ENCODE peak calls at places on chromosome 5, in four cellular contexts. K, O, U and L are unnamed samples.

GRCh38 chr5:136048966-136049365 is 20.2 kb downstream of the TGFBI start:
- DNase-seq in K (no peak), O (no peak), U (no peak), L (no peak)

GRCh38 chr5:141883184-141883947 is 5.2 kb upstream of the PCDH1 start:
- DNase-seq in U (peak; percentile 38), O (no peak), K (peak; percentile 11), L (peak; percentile 82)

GRCh38 chr5:102628449-102629175 is 126.5 kb upstream of the PAM start:
- DNase-seq in O (no peak), U (peak; percentile 68), K (peak; percentile 7), L (no peak)

GRCh38 chr5:54753034-54753433 is 232.4 kb downstream of the ESM1 start:
- DNase-seq in K (peak; percentile 79), U (peak; percentile 84), O (no peak), L (no peak)

GRCh38 chr5:143772621-143773020 is 39.3 kb upstream of the HMHB1 start:
- DNase-seq in K (no peak), O (no peak), U (no peak), L (no peak)

GRCh38 chr5:162288647-162289296 is 221.2 kb downstream of the GABRG2 start:
- DNase-seq in U (no peak), K (no peak), O (no peak), L (no peak)

GRCh38 chr5:12526113-12526512 is 621.9 kb upstream of the CTNND2 start:
- DNase-seq in U (no peak), K (no peak), O (no peak), L (no peak)

GRCh38 chr5:146130440-146131045 is 25.2 kb upstream of the PLAC8L1 start:
- DNase-seq in K (peak; percentile 53), U (peak; percentile 48), O (no peak), L (no peak)

DNA sequence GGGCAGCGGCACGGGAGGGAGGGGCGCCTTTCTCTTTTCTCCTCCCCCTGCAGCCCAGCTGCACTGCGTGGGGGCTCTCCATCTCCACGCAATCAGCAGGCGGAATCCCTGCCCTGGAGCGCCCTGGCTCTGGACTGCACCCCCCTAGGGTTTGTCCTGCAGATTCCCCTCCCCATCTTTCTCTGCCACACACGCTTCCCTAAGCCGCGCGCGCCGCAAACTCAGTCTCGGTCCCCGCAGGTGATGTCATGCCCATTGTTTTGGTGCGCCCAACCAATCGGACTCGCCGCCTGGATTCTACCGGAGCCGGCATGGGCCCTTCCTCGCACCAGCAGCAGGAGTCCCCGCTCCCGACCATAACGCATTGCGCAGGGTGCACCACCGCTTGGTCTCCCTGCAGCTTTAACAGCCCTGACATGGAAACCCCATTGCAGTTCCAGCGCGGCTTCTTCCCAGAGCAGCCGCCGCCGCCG is at the start of gene KCNN2:
- DNase-seq in U (peak; percentile 75), K (peak; percentile 92), O (peak; percentile 87), L (peak; percentile 97)
- H2BK120ac ChIP-seq in U (no peak within 1 kb of the TSS), K (no peak within 1 kb of the TSS), O (peak within 1 kb of the TSS; percentile 96), L (no peak within 1 kb of the TSS)

GRCh38 chr5:65481635-65482271 is at the start of gene ADAMTS6:
- DNase-seq in O (no peak), U (peak; percentile 93), K (peak; percentile 99), L (peak; percentile 87)
- H2BK120ac ChIP-seq in O (peak within 1 kb of the TSS; percentile 8), U (peak within 1 kb of the TSS; percentile 19), K (peak within 1 kb of the TSS; percentile 98), L (no peak within 1 kb of the TSS)

DNA sequence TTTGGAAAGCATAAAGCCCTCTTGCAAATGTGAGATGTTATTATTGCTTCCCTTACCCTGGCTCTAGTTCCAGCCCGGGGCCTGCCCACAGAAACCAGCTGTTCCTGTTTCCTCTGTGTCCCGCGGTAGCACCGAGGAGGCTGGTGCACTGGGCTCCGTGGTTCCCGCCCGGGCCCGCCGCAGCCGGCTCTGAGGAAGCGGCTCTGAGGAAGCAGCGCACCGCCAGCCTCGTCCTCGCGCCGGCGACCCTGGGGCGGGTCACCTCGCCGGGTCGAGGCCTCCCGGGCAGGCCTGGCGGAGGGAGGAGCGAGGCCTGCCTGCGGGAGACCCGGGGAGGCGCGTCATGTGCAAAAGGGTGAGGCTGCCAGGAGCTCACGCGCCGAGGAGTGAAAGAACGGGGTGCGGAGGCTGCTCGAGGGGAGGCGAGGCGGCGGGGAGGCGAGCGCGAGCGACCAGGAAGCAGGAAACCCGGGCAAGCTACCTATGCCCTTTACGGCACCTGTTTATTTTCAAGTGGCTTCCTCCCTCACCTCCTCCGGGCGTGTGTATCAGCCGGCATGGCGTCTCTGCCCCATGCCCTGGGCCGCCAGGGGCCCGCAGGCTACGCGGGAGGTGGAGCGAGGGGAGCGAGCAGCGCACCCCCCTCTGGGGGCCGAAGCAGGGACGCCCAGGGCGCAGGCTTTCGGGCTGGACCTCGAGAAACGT is 61.3 kb upstream of the MEGF10 start:
- DNase-seq in O (peak; percentile 13), K (peak; percentile 6), U (peak; percentile 30), L (peak; percentile 56)
- H2BK120ac ChIP-seq in O (peak overlapping the region; percentile 29), K (no peak overlapping the region), U (peak overlapping the region; percentile 35), L (no peak overlapping the region)

GRCh38 chr5:112860929-112861637 is at the start of gene SRP19:
- DNase-seq in K (peak; percentile 98), O (peak; percentile 90), U (peak; percentile 98), L (peak; percentile 96)
- H2BK120ac ChIP-seq in K (peak within 1 kb of the TSS; percentile 88), O (no peak within 1 kb of the TSS), U (no peak within 1 kb of the TSS), L (no peak within 1 kb of the TSS)

GRCh38 chr5:133925866-133926488 is 42.4 kb downstream of the C5orf15 start:
- DNase-seq in U (no peak), O (no peak), K (peak; percentile 15), L (no peak)
- H2BK120ac ChIP-seq in U (no peak overlapping the region), O (no peak overlapping the region), K (no peak overlapping the region), L (no peak overlapping the region)

GRCh38 chr5:180803181-180804128 is 849 bp upstream of the MGAT1 start:
- DNase-seq in K (no peak), U (peak; percentile 53), O (no peak), L (no peak)
- H2BK120ac ChIP-seq in K (no peak overlapping the region), U (peak overlapping the region; percentile 90), O (no peak overlapping the region), L (no peak overlapping the region)

GRCh38 chr5:149828161-149829011 is 98.3 kb downstream of the PPARGC1B start:
- DNase-seq in U (peak; percentile 92), O (peak; percentile 73), K (peak; percentile 91), L (peak; percentile 86)

GRCh38 chr5:149826574-149826973 is 96.5 kb downstream of the PPARGC1B start:
- DNase-seq in K (peak; percentile 59), O (no peak), U (no peak), L (no peak)

GRCh38 chr5:149827086-149827485 is 97.0 kb downstream of the PPARGC1B start:
- DNase-seq in K (no peak), U (no peak), O (no peak), L (no peak)

GRCh38 chr5:149829954-149830353 is 99.8 kb downstream of the PPARGC1B start:
- DNase-seq in U (no peak), O (no peak), K (no peak), L (no peak)

DNA sequence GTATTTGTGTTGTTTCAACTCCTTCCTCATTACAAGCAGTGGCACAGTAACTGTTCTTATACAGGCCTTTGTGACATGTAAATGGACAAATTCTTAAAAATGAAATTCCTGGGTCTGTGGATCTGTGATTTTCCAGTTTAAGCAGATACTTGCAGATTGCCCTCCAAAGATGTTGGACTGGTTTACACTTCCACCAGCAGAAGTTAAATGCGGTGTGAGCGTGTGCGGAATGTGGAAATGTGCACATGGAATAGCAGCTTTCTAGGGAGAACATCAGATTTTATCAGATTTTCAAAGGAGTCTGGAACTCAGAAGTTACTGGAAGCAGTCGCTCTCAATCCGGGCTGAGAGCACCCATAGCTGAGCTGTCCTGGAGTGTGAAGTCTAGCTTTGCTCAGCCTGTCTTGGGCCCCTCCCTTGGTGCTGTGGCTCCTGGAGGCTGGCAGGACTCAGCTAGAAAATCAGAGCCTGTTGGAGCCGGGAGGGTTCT is 97.4 kb downstream of the PPARGC1B start:
- DNase-seq in U (no peak), O (no peak), K (no peak), L (no peak)
- H2BK120ac ChIP-seq in U (no peak overlapping the region), O (no peak overlapping the region), K (no peak overlapping the region), L (no peak overlapping the region)